ENCODE peak calls at places on chromosomes 1 and 21, in seven cellular contexts. D, Q, Z, V, R, X and O are unnamed samples.

GRCh38 chr21:41222247-41223068 is 54.5 kb downstream of the BACE2 start:
- DNase-seq in R (no peak), V (no peak), X (no peak), D (no peak), Q (no peak), Z (peak), O (no peak)

GRCh38 chr1:176338897-176339296 is 124.1 kb upstream of the PAPPA2 start:
- DNase-seq in R (no peak), X (no peak), D (no peak), V (peak), Q (no peak), Z (no peak), O (no peak)

GRCh38 chr1:15702722-15703550 is 18.8 kb downstream of the PLEKHM2 start:
- DNase-seq in D (peak), V (peak), Q (no peak), X (peak), R (no peak), Z (peak), O (no peak)

GRCh38 chr1:76269175-76269574 is 194.6 kb downstream of the ST6GALNAC3 start:
- DNase-seq in X (no peak), Z (peak), Q (no peak), R (no peak), D (peak), V (no peak), O (no peak)

GRCh38 chr1:172167801-172168596 is 252.5 kb upstream of the C1orf105 start:
- DNase-seq in Q (no peak), R (no peak), V (peak), D (peak), X (no peak), Z (peak), O (no peak)

GRCh38 chr1:238710697-238711096 is 675.7 kb upstream of the CHRM3 start:
- DNase-seq in D (peak), Z (peak), V (no peak), Q (no peak), X (no peak), R (no peak), O (no peak)

GRCh38 chr1:232016636-232017035 is 390.0 kb downstream of the DISC1 start:
- DNase-seq in Z (no peak), D (peak), R (no peak), Q (no peak), X (no peak), V (no peak), O (no peak)

GRCh38 chr1:113812661-113813135 is 422 bp upstream of the RSBN1 start:
- DNase-seq in V (peak), Q (peak), R (no peak), Z (no peak), D (no peak), X (no peak), O (no peak)

GRCh38 chr1:26283226-26283853 is 3.5 kb downstream of the SH3BGRL3 start:
- DNase-seq in X (no peak), D (no peak), R (no peak), Z (no peak), Q (no peak), V (no peak), O (no peak)

GRCh38 chr1:44707959-44708831 is 22.8 kb downstream of the RNU5D-1 start:
- DNase-seq in V (peak), D (peak), R (no peak), Q (no peak), X (no peak), Z (peak), O (no peak)

GRCh38 chr1:211903490-211904260 is 73.1 kb upstream of the LPGAT1 start:
- DNase-seq in R (no peak), Z (no peak), Q (no peak), X (peak), V (no peak), D (no peak), O (no peak)

GRCh38 chr1:81802601-81803422 is 2.1 kb downstream of the ADGRL2 start:
- DNase-seq in R (peak), V (peak), D (peak), Z (peak), X (peak), Q (peak), O (peak)

GRCh38 chr1:5493708-5494390 is 498.4 kb downstream of the NPHP4 start:
- DNase-seq in X (no peak), V (no peak), Q (no peak), R (peak), D (no peak), Z (no peak), O (no peak)

GRCh38 chr1:53959664-53960250 is 13.6 kb downstream of the LRRC42 start:
- DNase-seq in D (peak), Z (no peak), X (no peak), V (no peak), Q (no peak), R (no peak), O (peak)

GRCh38 chr1:37995773-37996379 is 6.1 kb upstream of the SF3A3 start:
- DNase-seq in Z (peak), Q (peak), R (peak), V (peak), X (peak), D (peak), O (peak)

GRCh38 chr1:54741531-54741930 is 22.8 kb downstream of the PARS2 start:
- DNase-seq in Z (no peak), Q (no peak), D (no peak), X (no peak), R (no peak), V (no peak), O (no peak)

GRCh38 chr1:66532798-66533783 is 862 bp upstream of the SGIP1 start:
- DNase-seq in Q (peak), R (no peak), X (no peak), Z (peak), V (no peak), D (peak), O (no peak)

GRCh38 chr1:33097137-33097611 is 16.2 kb downstream of the AZIN2 start:
- DNase-seq in Q (no peak), R (no peak), V (no peak), X (no peak), D (peak), Z (peak), O (no peak)

GRCh38 chr1:25991937-25992688 is 5.8 kb downstream of the PAFAH2 start:
- DNase-seq in X (no peak), V (no peak), Q (no peak), R (no peak), Z (peak), D (no peak), O (no peak)

GRCh38 chr1:246214708-246215504 is 292.2 kb downstream of the SMYD3 start:
- DNase-seq in Z (peak), V (peak), D (peak), X (peak), Q (no peak), R (peak), O (no peak)

GRCh38 chr1:8516793-8517556 is 199.1 kb downstream of the SLC45A1 start:
- DNase-seq in X (no peak), R (no peak), Q (no peak), Z (peak), V (no peak), D (peak), O (no peak)

GRCh38 chr21:36835383-36835795 is 131.1 kb downstream of the HLCS start:
- DNase-seq in X (no peak), Q (peak), D (peak), Z (no peak), V (no peak), R (no peak), O (no peak)

DNA sequence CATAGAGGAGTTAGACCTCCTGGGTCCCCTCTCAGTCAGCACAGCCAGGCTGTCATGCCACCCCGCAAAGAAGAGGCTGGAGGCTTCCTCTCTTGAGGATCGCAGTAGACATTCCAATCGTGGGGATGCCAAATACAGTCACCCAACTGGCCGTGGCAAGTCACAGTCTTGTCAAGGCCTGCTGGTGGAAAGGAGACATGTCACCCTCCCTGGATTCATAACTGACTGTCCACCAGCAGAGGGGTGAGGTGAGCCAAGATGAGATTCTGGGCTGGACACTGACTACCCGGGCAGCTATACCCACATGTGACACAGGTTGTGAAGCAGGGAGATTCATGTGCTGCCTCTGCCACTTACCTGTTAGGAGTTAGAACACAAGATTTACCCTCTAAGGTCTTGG is 123.5 kb upstream of the NGF start:
- DNase-seq in X (no peak), V (no peak), Q (no peak), R (no peak), Z (no peak), D (no peak), O (no peak)
- TF ChIP-seq CTCF in X (no peak), V (no peak), Q (no peak), R (no peak), Z (peak), D (no peak), O (no peak)

GRCh38 chr1:85198864-85199263 is 2.0 kb downstream of the SYDE2 start:
- DNase-seq in X (no peak), V (no peak), Z (no peak), Q (no peak), R (no peak), D (no peak), O (no peak)
- H3K4me3 ChIP-seq in X (no peak), V (no peak), Z (no peak), Q (no peak), R (no peak), D (peak), O (no peak)

GRCh38 chr1:119544165-119544762 is 37.3 kb downstream of the HSD3B1 start:
- DNase-seq in X (peak), D (peak), R (no peak), Q (no peak), Z (peak), V (no peak), O (no peak)
- TF ChIP-seq CTCF in X (peak), D (peak), R (no peak), Q (no peak), Z (peak), V (peak), O (peak)

GRCh38 chr1:30005972-30006619 is 717.3 kb downstream of the MATN1 start:
- DNase-seq in V (no peak), R (no peak), X (no peak), Z (no peak), Q (no peak), D (no peak), O (no peak)
- H3K4me3 ChIP-seq in V (no peak), R (no peak), X (no peak), Z (no peak), Q (no peak), D (no peak), O (no peak)

DNA sequence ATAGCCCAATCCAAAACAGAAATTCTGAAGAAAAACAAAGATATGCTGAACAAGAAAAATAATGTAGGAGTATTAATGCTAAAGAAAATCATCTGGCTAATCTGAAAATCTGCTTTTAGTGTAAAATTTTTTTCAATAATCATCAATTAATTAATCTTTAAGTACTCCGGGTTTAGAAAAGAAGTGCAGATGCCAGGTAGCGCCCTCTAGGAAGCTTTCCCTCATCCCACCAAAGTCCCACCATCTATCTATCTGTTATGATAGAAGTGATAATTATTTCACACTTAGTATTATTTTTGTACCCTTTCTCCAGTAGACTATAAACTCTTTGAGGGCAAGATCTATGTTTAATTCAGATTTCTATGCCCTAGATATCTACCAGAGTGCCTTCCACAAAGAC is 240.3 kb downstream of the AKT3 start:
- DNase-seq in R (no peak), V (no peak), Q (no peak), D (no peak), X (no peak), Z (no peak), O (no peak)
- TF ChIP-seq CTCF in R (no peak), V (no peak), Q (no peak), D (no peak), X (no peak), Z (no peak), O (no peak)

GRCh38 chr1:230191079-230191478 is 124.0 kb downstream of the GALNT2 start:
- DNase-seq in V (peak), Q (no peak), Z (peak), X (peak), D (peak), R (no peak), O (no peak)

GRCh38 chr1:230187290-230187689 is 120.3 kb downstream of the GALNT2 start:
- DNase-seq in D (no peak), X (no peak), V (no peak), Q (no peak), Z (no peak), R (no peak), O (no peak)

GRCh38 chr1:230191839-230192238 is 124.8 kb downstream of the GALNT2 start:
- DNase-seq in R (no peak), Q (no peak), X (no peak), D (no peak), V (no peak), Z (no peak), O (no peak)

GRCh38 chr1:230188826-230189225 is 121.8 kb downstream of the GALNT2 start:
- DNase-seq in R (no peak), X (no peak), Q (no peak), Z (no peak), V (no peak), D (no peak), O (no peak)

GRCh38 chr1:230189276-230190183 is 122.5 kb downstream of the GALNT2 start:
- DNase-seq in Q (no peak), X (no peak), Z (no peak), D (no peak), R (no peak), V (no peak), O (no peak)
- H3K4me3 ChIP-seq in Q (no peak), X (no peak), Z (no peak), D (no peak), R (no peak), V (no peak), O (no peak)

GRCh38 chr1:41495171-41495948 is 10.9 kb upstream of the EDN2 start:
- DNase-seq in V (no peak), X (no peak), Z (no peak), R (no peak), Q (peak), D (peak), O (no peak)
- TF ChIP-seq CTCF in V (no peak), X (peak), Z (peak), R (no peak), Q (no peak), D (peak), O (peak)

GRCh38 chr1:63792152-63792551 is 18.3 kb downstream of the ROR1 start:
- DNase-seq in V (no peak), R (no peak), X (no peak), Z (no peak), D (no peak), Q (no peak), O (no peak)
- H3K4me3 ChIP-seq in V (no peak), R (no peak), X (no peak), Z (no peak), D (no peak), Q (no peak), O (no peak)

GRCh38 chr1:173666646-173667045 is 3.0 kb downstream of the ANKRD45 start:
- DNase-seq in V (no peak), R (no peak), D (no peak), X (no peak), Z (peak), Q (no peak), O (no peak)

GRCh38 chr1:173669491-173669941 is at the start of gene ANKRD45:
- DNase-seq in D (peak), R (no peak), X (no peak), Q (peak), Z (peak), V (peak), O (peak)
- TF ChIP-seq CTCF in D (no peak), R (no peak), X (no peak), Q (no peak), Z (no peak), V (no peak), O (no peak)

DNA sequence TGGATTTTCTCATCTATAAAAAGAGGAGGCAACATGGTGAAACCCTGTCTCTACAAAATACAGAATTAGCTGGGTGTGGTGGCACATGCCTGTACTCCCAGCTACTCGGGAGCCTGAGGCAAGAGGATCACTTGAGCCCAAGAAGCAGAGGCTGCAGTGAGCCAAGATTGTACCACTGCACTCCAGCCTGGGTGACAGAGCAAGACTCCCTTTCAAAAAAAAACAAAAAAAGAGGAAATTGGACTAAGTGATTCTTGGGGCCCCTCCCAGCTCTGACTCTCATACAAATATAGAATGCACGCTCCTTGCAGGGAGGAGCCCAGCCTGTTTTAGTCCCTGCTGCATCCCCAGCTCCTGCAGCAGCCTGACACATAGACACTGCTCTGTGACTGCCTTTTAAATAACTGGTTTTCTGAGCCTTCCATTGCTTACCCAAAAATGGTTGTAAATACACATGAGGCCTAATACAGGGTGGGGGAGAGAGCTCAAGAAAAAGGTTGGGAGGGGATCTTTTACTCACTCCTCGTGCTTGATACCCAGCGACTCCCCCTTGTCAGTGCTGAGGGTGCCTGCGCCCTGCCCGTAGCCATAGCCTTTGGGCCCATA is 17.2 kb downstream of the CSRP1 start:
- DNase-seq in Q (no peak), D (no peak), V (no peak), R (no peak), Z (no peak), X (no peak), O (no peak)
- H3K4me3 ChIP-seq in Q (no peak), D (no peak), V (no peak), R (no peak), Z (no peak), X (no peak), O (no peak)